ENCODE peak calls at places on chromosome 22, in four cellular contexts. X is Panc1, M is left lung, N is right cardiac atrium. J is an unnamed sample. For H3K4me1, the result is how much of the 10 kb centered on the place peaks cover.

GRCh38 chr22:29134448-29134847 is 61.6 kb downstream of the KREMEN1 start:
- DNase-seq in X (no peak), M (no peak), N (no peak), J (no peak)

GRCh38 chr22:35538801-35539321 is 1.8 kb upstream of the RASD2 start:
- DNase-seq in X (no peak), M (peak), N (no peak), J (no peak)

GRCh38 chr22:17095538-17095937 is 10.7 kb downstream of the IL17RA start:
- DNase-seq in X (no peak), M (no peak), N (no peak), J (no peak)

GRCh38 chr22:19912236-19912999 is 29.2 kb upstream of the COMT start:
- DNase-seq in X (no peak), M (peak), N (no peak), J (no peak)

GRCh38 chr22:29096736-29097669 is 24.2 kb downstream of the KREMEN1 start:
- DNase-seq in X (no peak), M (no peak), N (peak), J (no peak)

GRCh38 chr22:19819209-19819910 is 35.3 kb downstream of the GNB1L start:
- DNase-seq in X (no peak), M (no peak), N (no peak), J (no peak)

GRCh38 chr22:50247748-50248147 is 2.9 kb upstream of the TUBGCP6 start:
- DNase-seq in X (no peak), M (no peak), N (no peak), J (peak)

GRCh38 chr22:35202376-35202775 is 54.9 kb upstream of the HMGXB4 start:
- DNase-seq in X (no peak), M (no peak), N (no peak), J (no peak)

GRCh38 chr22:20014526-20015186 is 2.0 kb downstream of the ARVCF start:
- DNase-seq in X (no peak), M (peak), N (peak), J (no peak)

GRCh38 chr22:44816141-44816540 is 63.8 kb downstream of the ARHGAP8 start:
- DNase-seq in X (no peak), M (peak), N (no peak), J (no peak)

GRCh38 chr22:20584029-20584871 is 76.8 kb downstream of the MED15 start:
- DNase-seq in X (no peak), M (no peak), N (no peak), J (no peak)

GRCh38 chr22:25057013-25057881 is 104.7 kb downstream of the KIAA1671 start:
- DNase-seq in X (no peak), M (peak), N (peak), J (peak)

GRCh38 chr22:46457502-46458488 is 79.6 kb downstream of the CELSR1 start:
- DNase-seq in X (no peak), M (peak), N (no peak), J (no peak)

GRCh38 chr22:50576806-50577696 is 1.2 kb downstream of the CPT1B start:
- DNase-seq in X (no peak), M (no peak), N (peak), J (no peak)

GRCh38 chr22:35961480-35961902 is 67.1 kb downstream of the RBFOX2 start:
- DNase-seq in X (no peak), M (peak), N (peak), J (peak)

GRCh38 chr22:19871845-19872778 is 17.4 kb upstream of the GNB1L start:
- DNase-seq in X (no peak), M (peak), N (peak), J (no peak)

GRCh38 chr22:44441401-44442185 is 56.4 kb downstream of the RTL6 start:
- DNase-seq in X (no peak), M (no peak), N (no peak), J (no peak)

GRCh38 chr22:19959043-19959586 is 17.5 kb upstream of the TXNRD2 start:
- DNase-seq in X (no peak), M (peak), N (peak), J (peak)

GRCh38 chr22:32339190-32340012 is 18.3 kb upstream of the RFPL3 start:
- DNase-seq in X (no peak), M (no peak), N (no peak), J (no peak)

GRCh38 chr22:40967120-40967760 is 16.1 kb downstream of the RBX1 start:
- DNase-seq in X (no peak), M (peak), N (no peak), J (no peak)

GRCh38 chr22:37311761-37312312 is 29.5 kb downstream of the CYTH4 start:
- DNase-seq in X (no peak), M (peak), N (no peak), J (no peak)
- H3K27ac ChIP-seq in X (peak), M (peak), N (no peak), J (no peak)

GRCh38 chr22:21797444-21798221 is 62.0 kb upstream of the YPEL1 start:
- DNase-seq in X (no peak), M (no peak), N (no peak), J (no peak)
- H3K4me1 ChIP-seq in X (under half), M (under half), N (under half), J (under half)

GRCh38 chr22:42173183-42173926 is 42.7 kb upstream of the CYP2D6 start:
- DNase-seq in X (no peak), M (no peak), N (no peak), J (no peak)

GRCh38 chr22:42171946-42172345 is 41.3 kb upstream of the CYP2D6 start:
- DNase-seq in X (no peak), M (no peak), N (no peak), J (no peak)

GRCh38 chr22:42171417-42171816 is 40.8 kb upstream of the CYP2D6 start:
- DNase-seq in X (no peak), M (no peak), N (no peak), J (no peak)

GRCh38 chr22:42174062-42174461 is 43.5 kb upstream of the CYP2D6 start:
- DNase-seq in X (no peak), M (no peak), N (no peak), J (no peak)

GRCh38 chr22:42172385-42173172 is 42.0 kb upstream of the CYP2D6 start:
- DNase-seq in X (no peak), M (no peak), N (no peak), J (no peak)
- H3K27ac ChIP-seq in X (no peak), M (no peak), N (no peak), J (no peak)

GRCh38 chr22:27719033-27719341 is 82.6 kb downstream of the MN1 start:
- DNase-seq in X (no peak), M (no peak), N (no peak), J (no peak)
- H3K4me1 ChIP-seq in X (under half), M (under half), N (under half), J (under half)

DNA sequence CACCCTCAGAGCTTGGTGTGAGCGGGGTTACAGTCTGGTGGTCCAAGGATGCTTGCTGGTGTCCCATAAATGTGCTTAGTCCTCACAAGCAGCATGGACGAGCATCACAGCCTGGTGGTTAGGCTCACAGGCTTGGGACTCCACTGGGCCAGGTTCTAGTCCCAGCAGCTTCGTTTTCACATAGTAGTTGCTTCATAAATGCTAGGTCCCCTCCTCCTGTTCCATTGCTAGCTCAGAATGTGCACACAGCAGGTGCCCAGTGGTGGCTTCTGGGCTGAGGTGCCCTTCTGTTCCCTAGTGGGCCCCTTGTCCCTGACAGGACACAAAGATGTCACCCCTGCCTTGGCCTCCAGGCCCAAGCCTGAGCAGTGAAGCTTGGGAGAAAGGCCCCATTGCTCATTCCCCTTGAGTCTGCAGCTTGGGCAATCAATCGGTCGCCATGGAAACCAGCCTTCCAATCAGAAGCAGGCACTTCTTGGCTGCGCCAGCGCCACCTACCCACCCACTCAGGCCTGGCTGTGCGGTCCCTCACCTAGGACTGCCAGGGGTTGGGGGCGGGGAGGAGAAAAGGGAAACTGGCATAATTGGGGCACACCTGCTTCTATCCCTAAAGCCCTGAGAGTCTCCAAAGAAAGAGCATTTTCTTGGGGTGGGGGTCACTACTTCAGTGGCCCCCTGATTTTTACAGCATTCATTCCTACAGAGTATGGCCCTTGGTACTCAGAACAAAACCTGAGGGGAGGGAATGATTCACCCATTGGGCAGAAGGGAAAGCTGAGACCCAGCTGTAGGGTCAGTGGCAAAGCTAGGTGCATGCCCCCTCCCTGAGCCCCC is 48.1 kb downstream of the CYTH4 start:
- DNase-seq in X (no peak), M (peak), N (no peak), J (no peak)
- H3K27ac ChIP-seq in X (no peak), M (no peak), N (no peak), J (no peak)

GRCh38 chr22:39173787-39174497 is 21.5 kb upstream of the CBX7 start:
- DNase-seq in X (no peak), M (no peak), N (no peak), J (no peak)

GRCh38 chr22:39173050-39173706 is 20.7 kb upstream of the CBX7 start:
- DNase-seq in X (no peak), M (no peak), N (no peak), J (no peak)

GRCh38 chr22:39169797-39170466 is 17.5 kb upstream of the CBX7 start:
- DNase-seq in X (no peak), M (no peak), N (no peak), J (no peak)

GRCh38 chr22:39171623-39172264 is 19.3 kb upstream of the CBX7 start:
- DNase-seq in X (no peak), M (no peak), N (peak), J (no peak)

GRCh38 chr22:39170825-39171622 is 18.5 kb upstream of the CBX7 start:
- DNase-seq in X (peak), M (peak), N (peak), J (peak)
- H3K4me1 ChIP-seq in X (half or more), M (under half), N (under half), J (under half)

DNA sequence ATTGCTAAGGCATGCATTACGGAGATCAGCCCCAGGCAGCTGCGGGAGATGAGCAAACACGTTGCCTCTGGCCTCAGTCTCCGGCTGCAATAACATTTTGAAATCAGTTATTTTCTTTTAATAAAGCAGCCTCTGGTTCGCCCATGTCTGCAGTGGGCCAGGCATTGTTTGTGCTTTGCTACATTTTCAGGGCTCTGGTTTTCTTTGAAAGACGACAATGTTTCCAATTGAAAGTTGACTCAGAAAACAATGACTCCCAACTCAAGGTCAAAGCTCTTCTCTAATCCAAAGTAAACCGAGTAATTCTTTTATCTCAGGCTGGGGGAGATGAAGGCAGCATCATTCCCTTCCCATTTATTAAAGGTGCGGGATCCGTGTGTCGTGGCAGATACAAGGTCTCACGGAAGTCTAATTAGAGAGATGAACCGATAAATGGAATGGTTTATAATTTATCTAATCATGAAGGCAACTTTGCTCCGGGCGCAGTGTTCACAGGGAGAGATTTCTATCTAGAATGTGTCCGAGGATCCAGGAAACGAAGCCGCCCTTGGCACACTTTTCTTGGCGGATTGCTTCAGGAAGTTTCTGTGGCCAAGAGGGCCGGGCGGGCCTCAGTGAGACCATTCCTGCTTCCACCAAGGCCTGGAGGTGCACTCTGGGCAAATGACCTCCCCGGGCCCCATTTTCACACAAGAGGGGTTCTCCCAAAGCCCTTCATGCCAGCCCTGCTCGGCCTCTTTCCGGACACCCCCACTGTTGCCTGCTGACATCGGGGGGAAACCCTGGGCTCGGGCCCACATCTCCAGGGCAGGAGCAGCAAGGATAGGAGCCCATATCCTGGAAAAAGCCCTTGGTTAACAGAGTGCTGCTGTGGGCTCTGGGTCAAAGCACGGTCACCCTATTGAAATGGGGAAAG is 811.4 kb downstream of the BRD1 start:
- DNase-seq in X (no peak), M (no peak), N (peak), J (no peak)
- H3K27ac ChIP-seq in X (no peak), M (peak), N (no peak), J (no peak)

GRCh38 chr22:39317084-39317755 is 2.2 kb downstream of the RPL3 start:
- DNase-seq in X (no peak), M (no peak), N (peak), J (no peak)
- H3K4me1 ChIP-seq in X (under half), M (under half), N (under half), J (under half)

GRCh38 chr22:23155143-23155542 is 9.9 kb downstream of the RAB36 start:
- DNase-seq in X (no peak), M (no peak), N (no peak), J (no peak)

GRCh38 chr22:23156286-23156685 is 11.0 kb downstream of the RAB36 start:
- DNase-seq in X (no peak), M (no peak), N (peak), J (no peak)

GRCh38 chr22:23155831-23156230 is 10.6 kb downstream of the RAB36 start:
- DNase-seq in X (no peak), M (no peak), N (peak), J (no peak)

GRCh38 chr22:23153994-23154393 is 8.7 kb downstream of the RAB36 start:
- DNase-seq in X (no peak), M (peak), N (peak), J (no peak)

GRCh38 chr22:23154461-23154860 is 9.2 kb downstream of the RAB36 start:
- DNase-seq in X (no peak), M (peak), N (peak), J (no peak)
- H3K27ac ChIP-seq in X (no peak), M (peak), N (no peak), J (no peak)